ENCODE peak calls at places on chromosomes 1 and 21, in five cellular contexts. F, H, U, X and B are unnamed samples.

GRCh38 chr1:18783705-18784522 is 75.5 kb downstream of the TAS1R2 start:
- DNase-seq in X (no peak), H (no peak), F (no peak), U (no peak), B (no peak)

GRCh38 chr1:206583461-206584264 is 28.6 kb downstream of the EIF2D start:
- DNase-seq in F (peak; percentile 32), U (peak; percentile 42), X (peak; percentile 86), H (peak; percentile 91), B (peak; percentile 74)

GRCh38 chr1:111476761-111477309 is 3.1 kb downstream of the C1orf162 start:
- DNase-seq in X (peak; percentile 31), F (no peak), H (peak; percentile 24), U (no peak), B (no peak)

GRCh38 chr1:155002479-155003226 is at the start of gene ZBTB7B:
- DNase-seq in X (no peak), H (no peak), U (no peak), F (no peak), B (no peak)

GRCh38 chr1:112957133-112957812 is 1.3 kb upstream of the SLC16A1 start:
- DNase-seq in X (peak; percentile 35), U (peak; percentile 12), F (peak; percentile 59), H (peak; percentile 18), B (peak; percentile 36)

GRCh38 chr1:168136709-168137514 is at the start of gene GPR161:
- DNase-seq in U (peak; percentile 48), H (peak; percentile 14), F (no peak), X (peak; percentile 5), B (peak; percentile 47)

GRCh38 chr21:35732788-35733187 is 327.5 kb downstream of the SETD4 start:
- DNase-seq in F (no peak), X (no peak), U (no peak), H (no peak), B (no peak)

GRCh38 chr21:27104749-27105439 is 138.0 kb upstream of the ADAMTS5 start:
- DNase-seq in X (no peak), F (no peak), H (no peak), U (no peak), B (no peak)

GRCh38 chr1:161209790-161210409 is 5.2 kb upstream of the FCER1G start:
- DNase-seq in X (peak; percentile 70), H (peak; percentile 70), U (peak; percentile 17), F (no peak), B (peak; percentile 77)